ENCODE peak calls at places on chromosomes 11 and 22, in four cellular contexts. A is GM12878, C is K562, S is H1. F is an unnamed sample.

GRCh38 chr11:58688779-58689503 is 42.8 kb downstream of the GLYAT start:
- DNase-seq in A (no peak), C (no peak), S (no peak), F (no peak)

GRCh38 chr11:101096036-101096704 is 33.4 kb downstream of the PGR start:
- DNase-seq in A (no peak), C (no peak), S (no peak), F (no peak)

GRCh38 chr11:59801981-59802638 is 8.5 kb downstream of the MRPL16 start:
- DNase-seq in A (no peak), C (no peak), S (no peak), F (no peak)

GRCh38 chr11:71115770-71116434 is 136.5 kb downstream of the SHANK2 start:
- DNase-seq in A (no peak), C (no peak), S (no peak), F (no peak)

GRCh38 chr11:2573240-2574042 is 126.4 kb downstream of the KCNQ1OT1 start:
- DNase-seq in A (no peak), C (no peak), S (no peak), F (no peak)

GRCh38 chr22:20607157-20607907 is 99.9 kb downstream of the MED15 start:
- DNase-seq in A (no peak), C (no peak), S (peak), F (no peak)

GRCh38 chr22:30212363-30212995 is 34.1 kb downstream of the LIF start:
- DNase-seq in A (no peak), C (no peak), S (no peak), F (peak)

GRCh38 chr11:23079382-23079813 is 219.1 kb upstream of the CCDC179 start:
- DNase-seq in A (no peak), C (no peak), S (no peak), F (no peak)

GRCh38 chr11:110433393-110434333 is 3.9 kb downstream of the FDX1 start:
- DNase-seq in A (no peak), C (peak), S (no peak), F (peak)

GRCh38 chr11:57566564-57567209 is 785 bp downstream of the UBE2L6 start:
- DNase-seq in A (no peak), C (no peak), S (no peak), F (no peak)

GRCh38 chr11:62573006-62573591 is 592 bp downstream of the EEF1G start:
- DNase-seq in A (no peak), C (no peak), S (no peak), F (no peak)

GRCh38 chr11:76315182-76315853 is 65.6 kb downstream of the THAP12 start:
- DNase-seq in A (no peak), C (no peak), S (no peak), F (no peak)

GRCh38 chr11:73318501-73319011 is 10.5 kb downstream of the ARHGEF17 start:
- DNase-seq in A (no peak), C (no peak), S (no peak), F (no peak)

GRCh38 chr11:2250041-2250440 is 20.3 kb downstream of the ASCL2 start:
- DNase-seq in A (no peak), C (no peak), S (no peak), F (no peak)

GRCh38 chr22:26321469-26321913 is 107.6 kb upstream of the ASPHD2 start:
- DNase-seq in A (no peak), C (peak), S (no peak), F (no peak)
- TF ChIP-seq ATF2 in A (no peak), C (no peak), S (no peak), F (no peak)

DNA sequence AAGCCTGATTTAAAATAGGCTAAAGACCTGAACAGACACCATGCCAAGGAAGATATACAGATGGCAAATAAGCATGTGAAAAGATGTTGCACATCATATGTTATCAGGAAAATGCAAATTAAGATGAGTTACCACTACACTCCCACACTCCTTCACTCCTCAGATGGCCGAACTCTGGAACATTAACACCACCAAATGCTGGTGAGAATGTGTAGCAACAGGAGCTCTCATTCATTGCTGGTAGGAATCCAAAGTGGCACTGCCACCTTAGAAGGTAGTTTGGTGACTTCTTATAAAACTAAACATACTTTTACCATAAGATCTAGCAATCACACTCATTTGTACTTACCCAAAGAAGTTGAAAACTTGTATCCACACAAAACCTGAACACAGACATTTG is 2047.3 kb downstream of the LRRC4C start:
- DNase-seq in A (no peak), C (no peak), S (no peak), F (no peak)
- TF ChIP-seq CREB1 in A (no peak), C (no peak), S (no peak), F (no peak)

DNA sequence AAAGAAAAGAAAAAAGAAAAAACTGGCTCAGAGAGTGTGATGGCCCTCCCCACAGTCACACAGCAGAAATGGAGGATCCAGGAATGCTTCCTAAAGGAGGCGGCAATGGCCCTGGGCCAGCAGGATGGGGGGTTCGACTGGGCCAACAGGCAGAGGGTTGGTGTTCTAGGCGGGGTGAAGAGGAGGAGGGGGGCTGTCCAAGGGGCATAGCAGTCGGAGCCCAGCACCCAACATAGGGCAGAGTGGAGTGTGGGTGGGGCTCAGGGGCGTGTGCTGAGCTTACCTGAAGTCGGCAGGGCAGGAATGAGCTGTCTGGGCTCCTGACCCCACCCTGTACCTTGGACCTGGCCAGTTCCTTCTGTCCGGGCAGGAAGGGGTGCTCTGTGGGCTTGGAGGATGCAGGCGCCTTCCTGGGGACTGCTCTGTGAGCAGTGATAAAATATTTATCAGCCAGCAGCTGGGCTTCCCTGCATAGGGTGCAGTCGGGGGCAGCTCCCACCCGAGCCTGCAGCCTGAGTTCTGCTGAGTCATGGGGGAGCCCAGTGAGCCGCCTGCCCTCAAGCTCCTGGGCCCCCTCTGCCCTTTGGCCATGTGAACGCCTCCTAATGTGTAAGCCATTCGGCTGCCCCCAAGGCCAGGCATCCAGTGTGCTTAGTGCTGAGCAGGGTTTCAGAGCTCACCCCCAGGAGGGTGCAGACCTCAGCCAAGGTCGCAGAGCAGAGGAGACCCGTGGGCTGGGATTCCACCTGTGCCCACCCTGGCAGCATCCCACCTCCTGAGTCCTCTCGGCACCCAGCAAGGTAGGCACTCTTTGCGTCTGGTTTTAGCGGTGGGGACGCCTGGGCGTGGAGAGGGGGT is 25.3 kb upstream of the PRR5 start:
- DNase-seq in A (no peak), C (peak), S (no peak), F (peak)
- TF ChIP-seq HDAC2 in A (no peak), C (peak), S (no peak), F (peak)

DNA sequence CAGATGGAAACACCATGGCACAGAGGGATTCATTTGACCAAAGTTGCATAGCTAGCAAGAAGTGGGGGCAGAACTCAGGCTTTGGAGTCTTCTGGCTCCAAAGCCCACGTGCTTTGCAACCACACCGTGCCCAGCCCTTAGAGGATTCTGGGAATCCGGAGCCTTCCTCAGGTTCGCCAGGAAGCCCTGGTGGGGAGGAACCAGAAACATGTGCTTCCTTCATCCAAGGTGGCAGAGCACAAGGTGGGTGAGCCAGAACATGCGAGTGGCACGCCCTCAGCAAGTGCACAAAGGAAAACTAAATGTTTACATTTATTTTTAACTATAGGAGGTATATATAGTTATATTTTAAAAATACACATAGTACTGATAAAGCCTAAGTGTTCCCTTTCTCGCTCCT is 151.9 kb upstream of the NECTIN1 start:
- DNase-seq in A (no peak), C (no peak), S (no peak), F (no peak)
- TF ChIP-seq ATF2 in A (no peak), C (no peak), S (no peak), F (no peak)

GRCh38 chr11:12433571-12434061 is 56.2 kb downstream of the PARVA start:
- DNase-seq in A (no peak), C (no peak), S (no peak), F (no peak)
- TF ChIP-seq CREB1 in A (no peak), C (no peak), S (no peak), F (no peak)

GRCh38 chr11:95831198-95831883 is 41.0 kb downstream of the CEP57 start:
- DNase-seq in A (no peak), C (no peak), S (no peak), F (no peak)
- TF ChIP-seq HDAC2 in A (no peak), C (no peak), S (no peak), F (no peak)

DNA sequence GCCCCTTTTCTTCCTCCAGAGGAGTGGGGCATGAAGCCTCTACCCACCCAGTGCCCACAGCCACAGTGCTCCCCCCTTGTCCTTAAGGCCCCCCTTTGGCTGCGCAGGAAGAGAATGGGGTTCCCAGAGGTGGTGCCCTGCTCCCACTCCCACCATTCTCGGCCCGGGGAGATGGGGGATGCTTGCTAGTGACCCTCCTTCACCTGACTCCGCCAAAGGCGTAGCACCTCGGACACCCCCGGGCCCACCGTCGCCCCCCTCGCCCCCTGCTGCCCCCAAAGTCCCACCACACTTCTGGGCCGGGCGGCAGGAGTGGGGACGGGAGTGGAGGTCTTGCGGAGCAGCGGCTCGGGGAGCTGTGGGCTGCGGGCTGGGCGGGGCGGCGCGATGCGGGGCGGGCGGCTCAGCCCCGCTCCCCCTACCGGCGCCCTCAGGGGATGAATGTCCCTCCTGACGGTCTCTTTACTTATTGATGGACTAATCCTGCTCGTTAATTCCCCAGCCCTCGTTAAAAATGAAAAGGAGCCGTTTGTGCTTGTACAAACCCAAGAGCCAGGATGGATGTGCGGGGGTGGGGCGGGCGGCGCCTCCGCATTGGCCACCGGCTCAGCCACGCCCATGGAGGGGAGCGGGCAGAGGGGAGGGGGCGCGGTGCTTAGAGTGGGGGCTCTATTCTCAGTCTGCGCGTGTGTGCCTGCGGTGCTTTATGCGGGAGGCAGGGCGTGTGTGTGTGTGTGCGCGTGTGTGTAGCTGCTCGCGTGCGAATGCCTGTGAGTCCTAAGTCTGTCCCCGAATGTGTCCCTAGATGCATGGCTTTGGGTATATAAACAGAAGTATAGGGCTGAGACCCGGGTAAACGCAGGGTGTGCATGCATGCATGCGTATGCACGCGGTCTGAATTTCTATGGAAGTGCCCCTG is 25.6 kb downstream of the SYT7 start:
- DNase-seq in A (no peak), C (peak), S (peak), F (no peak)
- TF ChIP-seq ATF2 in A (no peak), C (no peak), S (no peak), F (no peak)

DNA sequence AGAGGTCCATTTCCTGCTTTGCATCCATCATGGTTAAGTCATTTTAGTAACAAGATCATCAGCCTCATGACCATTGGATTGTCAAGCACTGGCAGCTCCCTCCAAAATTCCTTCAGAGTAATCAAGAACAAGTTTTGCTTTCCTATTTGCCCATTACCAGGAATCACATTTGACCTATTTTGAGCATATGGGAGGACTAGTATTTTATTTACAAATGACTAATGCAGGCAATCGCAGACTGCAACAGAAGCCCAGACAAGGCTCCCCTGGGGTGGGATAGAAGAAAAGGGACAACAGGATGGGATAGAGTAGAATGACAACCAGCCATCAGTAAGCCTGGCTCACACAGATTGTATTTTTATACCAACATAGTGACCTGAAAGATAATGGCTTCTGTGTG is 9.1 kb downstream of the MMP10 start:
- DNase-seq in A (no peak), C (no peak), S (no peak), F (no peak)
- TF ChIP-seq CREB1 in A (no peak), C (no peak), S (no peak), F (no peak)

GRCh38 chr22:45671051-45671782 is 417 bp upstream of the ATXN10 start:
- DNase-seq in A (no peak), C (no peak), S (no peak), F (no peak)
- TF ChIP-seq HDAC2 in A (no peak), C (no peak), S (no peak), F (no peak)